ENCODE peak calls at places on chromosomes 6 and 20, in ten cellular contexts. Q is HTR-8/SVneo; C is hippocampal formation; V is tibial artery; K is activated CD8-positive, alpha-beta memory T cell treated with anti-CD3 and anti-CD28 coated beads for 24 hours; U is progenitor cell of endocrine pancreas; N is SW 1271; M is NCI-H1092 treated with DMSO at 0.1 percent for 48 hours; Z is non-pigmented ciliary epithelial cell; G is RWPE1. A is an unnamed sample.

GRCh38 chr6:158031445-158032353 is 50.0 kb downstream of the SYNJ2 start:
- DNase-seq in Q (peak), C (no peak), V (peak), K (peak), U (no peak), N (peak), M (no peak), Z (no peak), G (no peak), A (no peak)

GRCh38 chr6:3324262-3324942 is 65.7 kb downstream of the PSMG4 start:
- DNase-seq in Q (peak), C (peak), V (no peak), K (no peak), U (no peak), N (no peak), M (no peak), Z (peak), G (peak), A (no peak)

GRCh38 chr6:146040360-146040759 is 11.5 kb downstream of the GRM1 start:
- DNase-seq in Q (no peak), C (no peak), V (no peak), K (no peak), U (no peak), N (no peak), M (no peak), Z (no peak), G (no peak), A (no peak)

GRCh38 chr6:108559884-108560462 is 744 bp upstream of the FOXO3 start:
- DNase-seq in Q (no peak), C (no peak), V (peak), K (no peak), U (peak), N (peak), M (peak), Z (no peak), G (peak), A (peak)

GRCh38 chr6:89501239-89501638 is 68.3 kb downstream of the ANKRD6 start:
- DNase-seq in Q (no peak), C (no peak), V (no peak), K (no peak), U (no peak), N (no peak), M (no peak), Z (no peak), G (no peak), A (peak)

GRCh38 chr6:105492706-105493673 is 90.1 kb upstream of the PREP start:
- DNase-seq in Q (no peak), C (no peak), V (no peak), K (no peak), U (no peak), N (no peak), M (no peak), Z (no peak), G (no peak), A (no peak)

GRCh38 chr6:82569022-82569421 is 205.4 kb downstream of the TPBG start:
- DNase-seq in Q (no peak), C (no peak), V (no peak), K (no peak), U (no peak), N (no peak), M (peak), Z (no peak), G (no peak), A (no peak)

GRCh38 chr6:20876016-20876415 is 341.8 kb downstream of the CDKAL1 start:
- DNase-seq in Q (no peak), C (no peak), V (no peak), K (no peak), U (no peak), N (no peak), M (no peak), Z (peak), G (no peak), A (no peak)

GRCh38 chr20:62134735-62135231 is 8.4 kb downstream of the PSMA7 start:
- DNase-seq in Q (no peak), C (no peak), V (no peak), K (no peak), U (no peak), N (no peak), M (no peak), Z (no peak), G (no peak), A (no peak)

GRCh38 chr6:29097803-29098202 is 1.5 kb upstream of the OR2J1 start:
- DNase-seq in Q (no peak), C (no peak), V (no peak), K (no peak), U (no peak), N (no peak), M (no peak), Z (no peak), G (no peak), A (no peak)

GRCh38 chr20:61330441-61330840 is 78.4 kb downstream of the CDH4 start:
- DNase-seq in Q (no peak), C (no peak), V (no peak), K (no peak), U (no peak), N (no peak), M (no peak), Z (no peak), G (no peak), A (no peak)

GRCh38 chr6:49799090-49799489 is 12.0 kb upstream of the PGK2 start:
- DNase-seq in Q (no peak), C (no peak), V (no peak), K (no peak), U (no peak), N (no peak), M (no peak), Z (no peak), G (no peak), A (no peak)

GRCh38 chr6:145483191-145483996 is 251.9 kb downstream of the EPM2A start:
- DNase-seq in Q (no peak), C (no peak), V (no peak), K (no peak), U (no peak), N (peak), M (no peak), Z (peak), G (peak), A (no peak)

GRCh38 chr6:154230390-154230789 is 126.2 kb downstream of the IPCEF1 start:
- DNase-seq in Q (no peak), C (no peak), V (no peak), K (no peak), U (no peak), N (no peak), M (no peak), Z (no peak), G (no peak), A (no peak)

GRCh38 chr6:124868476-124868875 is 93.8 kb upstream of the RNF217 start:
- DNase-seq in Q (no peak), C (no peak), V (no peak), K (no peak), U (no peak), N (no peak), M (no peak), Z (no peak), G (no peak), A (no peak)

GRCh38 chr6:125942677-125943527 is 13.7 kb upstream of the HINT3 start:
- DNase-seq in Q (no peak), C (no peak), V (no peak), K (no peak), U (no peak), N (no peak), M (no peak), Z (no peak), G (peak), A (no peak)